ENCODE peak calls at places on chromosomes 11 and 22, in four cellular contexts. One of them, this sample, is unnamed.

GRCh38 chr11:69348414-69349235 is 54.7 kb downstream of the MYEOV start:
- DNase-seq in activated gamma-delta T cell treated with anti-CD3 and anti-CD28 coated beads, Interleukin-2, amount 50 U/mL, for 16 hours: no peak
- DNase-seq in stimulated activated naive B cell treated with anti-CD40 and anti-IgM and Interleukin-4, amounts not matched to agents 10 μg/mL and 1 μg/mL and 100 μg/mL, for 72 hours: no peak
- DNase-seq in AG04450: no peak
- DNase-seq in this sample: no peak

GRCh38 chr11:12245091-12245490 is 132.3 kb upstream of the PARVA start:
- DNase-seq in stimulated activated naive B cell treated with anti-CD40 and anti-IgM and Interleukin-4, amounts not matched to agents 10 μg/mL and 1 μg/mL and 100 μg/mL, for 72 hours: no peak
- DNase-seq in AG04450: no peak
- DNase-seq in activated gamma-delta T cell treated with anti-CD3 and anti-CD28 coated beads, Interleukin-2, amount 50 U/mL, for 16 hours: no peak
- DNase-seq in this sample: no peak

GRCh38 chr11:1705121-1706052 is 8.4 kb downstream of the KRTAP5-6 start:
- DNase-seq in AG04450: no peak
- DNase-seq in stimulated activated naive B cell treated with anti-CD40 and anti-IgM and Interleukin-4, amounts not matched to agents 10 μg/mL and 1 μg/mL and 100 μg/mL, for 72 hours: no peak
- DNase-seq in activated gamma-delta T cell treated with anti-CD3 and anti-CD28 coated beads, Interleukin-2, amount 50 U/mL, for 16 hours: no peak
- DNase-seq in this sample: no peak

GRCh38 chr11:27795955-27796861 is 96.0 kb upstream of the BDNF start:
- DNase-seq in stimulated activated naive B cell treated with anti-CD40 and anti-IgM and Interleukin-4, amounts not matched to agents 10 μg/mL and 1 μg/mL and 100 μg/mL, for 72 hours: no peak
- DNase-seq in AG04450: no peak
- DNase-seq in activated gamma-delta T cell treated with anti-CD3 and anti-CD28 coated beads, Interleukin-2, amount 50 U/mL, for 16 hours: no peak
- DNase-seq in this sample: no peak

GRCh38 chr11:67351275-67352005 is 1.9 kb downstream of the POLD4 start:
- DNase-seq in activated gamma-delta T cell treated with anti-CD3 and anti-CD28 coated beads, Interleukin-2, amount 50 U/mL, for 16 hours: no peak
- DNase-seq in AG04450: peak; percentile 62
- DNase-seq in stimulated activated naive B cell treated with anti-CD40 and anti-IgM and Interleukin-4, amounts not matched to agents 10 μg/mL and 1 μg/mL and 100 μg/mL, for 72 hours: no peak
- DNase-seq in this sample: peak; percentile 95

GRCh38 chr11:8060801-8061554 is 20.0 kb upstream of the TUB start:
- DNase-seq in AG04450: peak; percentile 46
- DNase-seq in stimulated activated naive B cell treated with anti-CD40 and anti-IgM and Interleukin-4, amounts not matched to agents 10 μg/mL and 1 μg/mL and 100 μg/mL, for 72 hours: no peak
- DNase-seq in activated gamma-delta T cell treated with anti-CD3 and anti-CD28 coated beads, Interleukin-2, amount 50 U/mL, for 16 hours: no peak
- DNase-seq in this sample: no peak

GRCh38 chr11:121086866-121087265 is 14.2 kb upstream of the TECTA start:
- DNase-seq in activated gamma-delta T cell treated with anti-CD3 and anti-CD28 coated beads, Interleukin-2, amount 50 U/mL, for 16 hours: no peak
- DNase-seq in stimulated activated naive B cell treated with anti-CD40 and anti-IgM and Interleukin-4, amounts not matched to agents 10 μg/mL and 1 μg/mL and 100 μg/mL, for 72 hours: no peak
- DNase-seq in AG04450: no peak
- DNase-seq in this sample: no peak

GRCh38 chr11:12762283-12762682 is 88.1 kb downstream of the TEAD1 start:
- DNase-seq in stimulated activated naive B cell treated with anti-CD40 and anti-IgM and Interleukin-4, amounts not matched to agents 10 μg/mL and 1 μg/mL and 100 μg/mL, for 72 hours: no peak
- DNase-seq in AG04450: no peak
- DNase-seq in activated gamma-delta T cell treated with anti-CD3 and anti-CD28 coated beads, Interleukin-2, amount 50 U/mL, for 16 hours: no peak
- DNase-seq in this sample: no peak

GRCh38 chr11:5696210-5696609 is 6.6 kb downstream of the TRIM22 start:
- DNase-seq in activated gamma-delta T cell treated with anti-CD3 and anti-CD28 coated beads, Interleukin-2, amount 50 U/mL, for 16 hours: no peak
- DNase-seq in AG04450: no peak
- DNase-seq in stimulated activated naive B cell treated with anti-CD40 and anti-IgM and Interleukin-4, amounts not matched to agents 10 μg/mL and 1 μg/mL and 100 μg/mL, for 72 hours: no peak
- DNase-seq in this sample: no peak

GRCh38 chr11:108693852-108694251 is 29.0 kb downstream of the DDX10 start:
- DNase-seq in AG04450: no peak
- DNase-seq in activated gamma-delta T cell treated with anti-CD3 and anti-CD28 coated beads, Interleukin-2, amount 50 U/mL, for 16 hours: no peak
- DNase-seq in stimulated activated naive B cell treated with anti-CD40 and anti-IgM and Interleukin-4, amounts not matched to agents 10 μg/mL and 1 μg/mL and 100 μg/mL, for 72 hours: no peak
- DNase-seq in this sample: no peak

GRCh38 chr11:127017482-127017881 is 16.9 kb upstream of the KIRREL3 start:
- DNase-seq in AG04450: peak; percentile 60
- DNase-seq in stimulated activated naive B cell treated with anti-CD40 and anti-IgM and Interleukin-4, amounts not matched to agents 10 μg/mL and 1 μg/mL and 100 μg/mL, for 72 hours: no peak
- DNase-seq in activated gamma-delta T cell treated with anti-CD3 and anti-CD28 coated beads, Interleukin-2, amount 50 U/mL, for 16 hours: no peak
- DNase-seq in this sample: peak; percentile 70

GRCh38 chr11:2248762-2249161 is 21.6 kb downstream of the ASCL2 start:
- DNase-seq in activated gamma-delta T cell treated with anti-CD3 and anti-CD28 coated beads, Interleukin-2, amount 50 U/mL, for 16 hours: no peak
- DNase-seq in stimulated activated naive B cell treated with anti-CD40 and anti-IgM and Interleukin-4, amounts not matched to agents 10 μg/mL and 1 μg/mL and 100 μg/mL, for 72 hours: no peak
- DNase-seq in AG04450: no peak
- DNase-seq in this sample: no peak

GRCh38 chr11:119618208-119618909 is 110.6 kb downstream of the NECTIN1 start:
- DNase-seq in stimulated activated naive B cell treated with anti-CD40 and anti-IgM and Interleukin-4, amounts not matched to agents 10 μg/mL and 1 μg/mL and 100 μg/mL, for 72 hours: no peak
- DNase-seq in activated gamma-delta T cell treated with anti-CD3 and anti-CD28 coated beads, Interleukin-2, amount 50 U/mL, for 16 hours: no peak
- DNase-seq in AG04450: no peak
- DNase-seq in this sample: no peak

GRCh38 chr11:110991621-110992355 is 253.7 kb upstream of the POU2AF2 start:
- DNase-seq in stimulated activated naive B cell treated with anti-CD40 and anti-IgM and Interleukin-4, amounts not matched to agents 10 μg/mL and 1 μg/mL and 100 μg/mL, for 72 hours: no peak
- DNase-seq in activated gamma-delta T cell treated with anti-CD3 and anti-CD28 coated beads, Interleukin-2, amount 50 U/mL, for 16 hours: no peak
- DNase-seq in AG04450: no peak
- DNase-seq in this sample: no peak

GRCh38 chr11:7675640-7676039 is 2.3 kb upstream of the CYB5R2 start:
- DNase-seq in AG04450: no peak
- DNase-seq in activated gamma-delta T cell treated with anti-CD3 and anti-CD28 coated beads, Interleukin-2, amount 50 U/mL, for 16 hours: no peak
- DNase-seq in stimulated activated naive B cell treated with anti-CD40 and anti-IgM and Interleukin-4, amounts not matched to agents 10 μg/mL and 1 μg/mL and 100 μg/mL, for 72 hours: no peak
- DNase-seq in this sample: no peak

GRCh38 chr11:65786786-65787636 is at the start of gene OVOL1:
- DNase-seq in AG04450: no peak
- DNase-seq in activated gamma-delta T cell treated with anti-CD3 and anti-CD28 coated beads, Interleukin-2, amount 50 U/mL, for 16 hours: no peak
- DNase-seq in stimulated activated naive B cell treated with anti-CD40 and anti-IgM and Interleukin-4, amounts not matched to agents 10 μg/mL and 1 μg/mL and 100 μg/mL, for 72 hours: no peak
- DNase-seq in this sample: no peak

GRCh38 chr22:27124336-27125023 is 467.1 kb downstream of the MIAT start:
- DNase-seq in activated gamma-delta T cell treated with anti-CD3 and anti-CD28 coated beads, Interleukin-2, amount 50 U/mL, for 16 hours: no peak
- DNase-seq in AG04450: no peak
- DNase-seq in stimulated activated naive B cell treated with anti-CD40 and anti-IgM and Interleukin-4, amounts not matched to agents 10 μg/mL and 1 μg/mL and 100 μg/mL, for 72 hours: no peak
- DNase-seq in this sample: no peak

GRCh38 chr11:6156628-6157367 is 13.3 kb downstream of the OR52B2 start:
- DNase-seq in activated gamma-delta T cell treated with anti-CD3 and anti-CD28 coated beads, Interleukin-2, amount 50 U/mL, for 16 hours: no peak
- DNase-seq in AG04450: no peak
- DNase-seq in stimulated activated naive B cell treated with anti-CD40 and anti-IgM and Interleukin-4, amounts not matched to agents 10 μg/mL and 1 μg/mL and 100 μg/mL, for 72 hours: no peak
- DNase-seq in this sample: no peak

GRCh38 chr11:108886608-108887007 is 221.7 kb downstream of the DDX10 start:
- DNase-seq in activated gamma-delta T cell treated with anti-CD3 and anti-CD28 coated beads, Interleukin-2, amount 50 U/mL, for 16 hours: no peak
- DNase-seq in stimulated activated naive B cell treated with anti-CD40 and anti-IgM and Interleukin-4, amounts not matched to agents 10 μg/mL and 1 μg/mL and 100 μg/mL, for 72 hours: no peak
- DNase-seq in AG04450: no peak
- DNase-seq in this sample: peak; percentile 24

GRCh38 chr22:46508391-46508999 is 28.9 kb downstream of the CELSR1 start:
- DNase-seq in activated gamma-delta T cell treated with anti-CD3 and anti-CD28 coated beads, Interleukin-2, amount 50 U/mL, for 16 hours: no peak
- DNase-seq in AG04450: no peak
- DNase-seq in stimulated activated naive B cell treated with anti-CD40 and anti-IgM and Interleukin-4, amounts not matched to agents 10 μg/mL and 1 μg/mL and 100 μg/mL, for 72 hours: no peak
- DNase-seq in this sample: no peak

GRCh38 chr11:2209370-2209801 is 37.8 kb upstream of the TH start:
- DNase-seq in activated gamma-delta T cell treated with anti-CD3 and anti-CD28 coated beads, Interleukin-2, amount 50 U/mL, for 16 hours: no peak
- DNase-seq in stimulated activated naive B cell treated with anti-CD40 and anti-IgM and Interleukin-4, amounts not matched to agents 10 μg/mL and 1 μg/mL and 100 μg/mL, for 72 hours: no peak
- DNase-seq in AG04450: no peak
- DNase-seq in this sample: no peak

GRCh38 chr11:119315139-119316016 is 1.6 kb downstream of the MCAM start:
- DNase-seq in stimulated activated naive B cell treated with anti-CD40 and anti-IgM and Interleukin-4, amounts not matched to agents 10 μg/mL and 1 μg/mL and 100 μg/mL, for 72 hours: no peak
- DNase-seq in AG04450: no peak
- DNase-seq in activated gamma-delta T cell treated with anti-CD3 and anti-CD28 coated beads, Interleukin-2, amount 50 U/mL, for 16 hours: no peak
- DNase-seq in this sample: peak; percentile 65

GRCh38 chr11:19922689-19923035 is 210.0 kb downstream of the NAV2 start:
- DNase-seq in AG04450: no peak
- DNase-seq in stimulated activated naive B cell treated with anti-CD40 and anti-IgM and Interleukin-4, amounts not matched to agents 10 μg/mL and 1 μg/mL and 100 μg/mL, for 72 hours: no peak
- DNase-seq in activated gamma-delta T cell treated with anti-CD3 and anti-CD28 coated beads, Interleukin-2, amount 50 U/mL, for 16 hours: no peak
- DNase-seq in this sample: no peak

GRCh38 chr11:133078591-133079179 is 453.6 kb downstream of the OPCML start:
- DNase-seq in stimulated activated naive B cell treated with anti-CD40 and anti-IgM and Interleukin-4, amounts not matched to agents 10 μg/mL and 1 μg/mL and 100 μg/mL, for 72 hours: no peak
- DNase-seq in AG04450: no peak
- DNase-seq in activated gamma-delta T cell treated with anti-CD3 and anti-CD28 coated beads, Interleukin-2, amount 50 U/mL, for 16 hours: no peak
- DNase-seq in this sample: peak; percentile 21

GRCh38 chr22:37533995-37534394 is 14.8 kb upstream of the CARD10 start:
- DNase-seq in AG04450: peak; percentile 65
- DNase-seq in stimulated activated naive B cell treated with anti-CD40 and anti-IgM and Interleukin-4, amounts not matched to agents 10 μg/mL and 1 μg/mL and 100 μg/mL, for 72 hours: peak; percentile 51
- DNase-seq in activated gamma-delta T cell treated with anti-CD3 and anti-CD28 coated beads, Interleukin-2, amount 50 U/mL, for 16 hours: no peak
- DNase-seq in this sample: no peak

GRCh38 chr11:8793114-8793777 is 110.7 kb downstream of the RPL27A start:
- DNase-seq in AG04450: no peak
- DNase-seq in activated gamma-delta T cell treated with anti-CD3 and anti-CD28 coated beads, Interleukin-2, amount 50 U/mL, for 16 hours: no peak
- DNase-seq in stimulated activated naive B cell treated with anti-CD40 and anti-IgM and Interleukin-4, amounts not matched to agents 10 μg/mL and 1 μg/mL and 100 μg/mL, for 72 hours: no peak
- DNase-seq in this sample: no peak

GRCh38 chr22:27112273-27112672 is 454.9 kb downstream of the MIAT start:
- DNase-seq in stimulated activated naive B cell treated with anti-CD40 and anti-IgM and Interleukin-4, amounts not matched to agents 10 μg/mL and 1 μg/mL and 100 μg/mL, for 72 hours: no peak
- DNase-seq in AG04450: no peak
- DNase-seq in activated gamma-delta T cell treated with anti-CD3 and anti-CD28 coated beads, Interleukin-2, amount 50 U/mL, for 16 hours: no peak
- DNase-seq in this sample: no peak

GRCh38 chr11:128297111-128297651 is 290.2 kb downstream of the ETS1 start:
- DNase-seq in AG04450: no peak
- DNase-seq in activated gamma-delta T cell treated with anti-CD3 and anti-CD28 coated beads, Interleukin-2, amount 50 U/mL, for 16 hours: no peak
- DNase-seq in stimulated activated naive B cell treated with anti-CD40 and anti-IgM and Interleukin-4, amounts not matched to agents 10 μg/mL and 1 μg/mL and 100 μg/mL, for 72 hours: no peak
- DNase-seq in this sample: no peak

GRCh38 chr11:119910056-119910455 is 181.1 kb upstream of the NECTIN1 start:
- DNase-seq in stimulated activated naive B cell treated with anti-CD40 and anti-IgM and Interleukin-4, amounts not matched to agents 10 μg/mL and 1 μg/mL and 100 μg/mL, for 72 hours: no peak
- DNase-seq in AG04450: no peak
- DNase-seq in activated gamma-delta T cell treated with anti-CD3 and anti-CD28 coated beads, Interleukin-2, amount 50 U/mL, for 16 hours: no peak
- DNase-seq in this sample: no peak

GRCh38 chr11:11119917-11120316 is 233.1 kb downstream of the CSNK2A3 start:
- DNase-seq in AG04450: no peak
- DNase-seq in activated gamma-delta T cell treated with anti-CD3 and anti-CD28 coated beads, Interleukin-2, amount 50 U/mL, for 16 hours: no peak
- DNase-seq in stimulated activated naive B cell treated with anti-CD40 and anti-IgM and Interleukin-4, amounts not matched to agents 10 μg/mL and 1 μg/mL and 100 μg/mL, for 72 hours: no peak
- DNase-seq in this sample: no peak

GRCh38 chr22:22872722-22873708 is 14.6 kb upstream of the IGLL5 start:
- DNase-seq in AG04450: no peak
- DNase-seq in stimulated activated naive B cell treated with anti-CD40 and anti-IgM and Interleukin-4, amounts not matched to agents 10 μg/mL and 1 μg/mL and 100 μg/mL, for 72 hours: no peak
- DNase-seq in activated gamma-delta T cell treated with anti-CD3 and anti-CD28 coated beads, Interleukin-2, amount 50 U/mL, for 16 hours: no peak
- DNase-seq in this sample: no peak

GRCh38 chr11:112024178-112024777 is 930 bp upstream of the DLAT start:
- DNase-seq in AG04450: no peak
- DNase-seq in activated gamma-delta T cell treated with anti-CD3 and anti-CD28 coated beads, Interleukin-2, amount 50 U/mL, for 16 hours: no peak
- DNase-seq in stimulated activated naive B cell treated with anti-CD40 and anti-IgM and Interleukin-4, amounts not matched to agents 10 μg/mL and 1 μg/mL and 100 μg/mL, for 72 hours: peak; percentile 37
- DNase-seq in this sample: no peak

GRCh38 chr11:75931124-75931523 is 116.1 kb downstream of the UVRAG start:
- DNase-seq in AG04450: peak; percentile 16
- DNase-seq in activated gamma-delta T cell treated with anti-CD3 and anti-CD28 coated beads, Interleukin-2, amount 50 U/mL, for 16 hours: no peak
- DNase-seq in stimulated activated naive B cell treated with anti-CD40 and anti-IgM and Interleukin-4, amounts not matched to agents 10 μg/mL and 1 μg/mL and 100 μg/mL, for 72 hours: no peak
- DNase-seq in this sample: no peak

GRCh38 chr11:34680918-34681554 is 60.1 kb downstream of the EHF start:
- DNase-seq in stimulated activated naive B cell treated with anti-CD40 and anti-IgM and Interleukin-4, amounts not matched to agents 10 μg/mL and 1 μg/mL and 100 μg/mL, for 72 hours: no peak
- DNase-seq in activated gamma-delta T cell treated with anti-CD3 and anti-CD28 coated beads, Interleukin-2, amount 50 U/mL, for 16 hours: no peak
- DNase-seq in AG04450: peak; percentile 4
- DNase-seq in this sample: peak; percentile 21